ENCODE peak calls at places on chromosomes 1 and 21, in ten cellular contexts. One of them, this sample, is unnamed.

GRCh38 chr21:46126321-46127238 is 28.7 kb downstream of the COL6A2 start:
- DNase-seq in NCI-H187: no peak
- DNase-seq in stimulated activated CD8-positive, alpha-beta memory T cell treated with anti-CD3 and anti-CD28 coated beads, Interleukin-15, amount 100 ng/mL, for 1 hour: no peak
- DNase-seq in GM23248: no peak
- DNase-seq in LoVo: no peak
- DNase-seq in NCI-H524 treated with DMSO at 0.1 percent for 48 hours: no peak
- DNase-seq in caudate nucleus: no peak
- DNase-seq in NCI-H1092: no peak
- DNase-seq in NCI-H345: no peak
- DNase-seq in stimulated activated naive CD8-positive, alpha-beta T cell treated with anti-CD3 and anti-CD28 coated beads, Interleukin-15, amount 100 ng/mL, for 72 hours: no peak
- DNase-seq in this sample: no peak

GRCh38 chr1:53862507-53862906 is 24.4 kb upstream of the NDC1 start:
- DNase-seq in GM23248: no peak
- DNase-seq in NCI-H1092: no peak
- DNase-seq in NCI-H524 treated with DMSO at 0.1 percent for 48 hours: no peak
- DNase-seq in stimulated activated CD8-positive, alpha-beta memory T cell treated with anti-CD3 and anti-CD28 coated beads, Interleukin-15, amount 100 ng/mL, for 1 hour: no peak
- DNase-seq in NCI-H187: no peak
- DNase-seq in caudate nucleus: no peak
- DNase-seq in LoVo: no peak
- DNase-seq in NCI-H345: no peak
- DNase-seq in stimulated activated naive CD8-positive, alpha-beta T cell treated with anti-CD3 and anti-CD28 coated beads, Interleukin-15, amount 100 ng/mL, for 72 hours: no peak
- DNase-seq in this sample: no peak

GRCh38 chr1:151653397-151653796 is 41.5 kb downstream of the SNX27 start:
- DNase-seq in GM23248: peak
- DNase-seq in NCI-H345: no peak
- DNase-seq in NCI-H524 treated with DMSO at 0.1 percent for 48 hours: no peak
- DNase-seq in NCI-H187: no peak
- DNase-seq in stimulated activated CD8-positive, alpha-beta memory T cell treated with anti-CD3 and anti-CD28 coated beads, Interleukin-15, amount 100 ng/mL, for 1 hour: no peak
- DNase-seq in LoVo: no peak
- DNase-seq in stimulated activated naive CD8-positive, alpha-beta T cell treated with anti-CD3 and anti-CD28 coated beads, Interleukin-15, amount 100 ng/mL, for 72 hours: no peak
- DNase-seq in NCI-H1092: no peak
- DNase-seq in caudate nucleus: no peak
- DNase-seq in this sample: peak

GRCh38 chr21:39441502-39442475 is 3.8 kb downstream of the LCA5L start:
- DNase-seq in LoVo: peak
- DNase-seq in NCI-H187: no peak
- DNase-seq in NCI-H345: peak
- DNase-seq in stimulated activated CD8-positive, alpha-beta memory T cell treated with anti-CD3 and anti-CD28 coated beads, Interleukin-15, amount 100 ng/mL, for 1 hour: no peak
- DNase-seq in NCI-H1092: peak
- DNase-seq in caudate nucleus: no peak
- DNase-seq in NCI-H524 treated with DMSO at 0.1 percent for 48 hours: peak
- DNase-seq in stimulated activated naive CD8-positive, alpha-beta T cell treated with anti-CD3 and anti-CD28 coated beads, Interleukin-15, amount 100 ng/mL, for 72 hours: peak
- DNase-seq in GM23248: peak
- DNase-seq in this sample: no peak

GRCh38 chr1:55211456-55211855 is 3.7 kb downstream of the USP24 start:
- DNase-seq in stimulated activated naive CD8-positive, alpha-beta T cell treated with anti-CD3 and anti-CD28 coated beads, Interleukin-15, amount 100 ng/mL, for 72 hours: no peak
- DNase-seq in LoVo: no peak
- DNase-seq in caudate nucleus: no peak
- DNase-seq in stimulated activated CD8-positive, alpha-beta memory T cell treated with anti-CD3 and anti-CD28 coated beads, Interleukin-15, amount 100 ng/mL, for 1 hour: no peak
- DNase-seq in NCI-H345: no peak
- DNase-seq in NCI-H187: no peak
- DNase-seq in GM23248: no peak
- DNase-seq in NCI-H1092: no peak
- DNase-seq in NCI-H524 treated with DMSO at 0.1 percent for 48 hours: no peak
- DNase-seq in this sample: no peak

GRCh38 chr1:232784794-232785193 is 20.4 kb upstream of the MAP10 start:
- DNase-seq in NCI-H345: no peak
- DNase-seq in caudate nucleus: no peak
- DNase-seq in stimulated activated CD8-positive, alpha-beta memory T cell treated with anti-CD3 and anti-CD28 coated beads, Interleukin-15, amount 100 ng/mL, for 1 hour: no peak
- DNase-seq in NCI-H187: no peak
- DNase-seq in NCI-H1092: no peak
- DNase-seq in GM23248: no peak
- DNase-seq in NCI-H524 treated with DMSO at 0.1 percent for 48 hours: no peak
- DNase-seq in stimulated activated naive CD8-positive, alpha-beta T cell treated with anti-CD3 and anti-CD28 coated beads, Interleukin-15, amount 100 ng/mL, for 72 hours: no peak
- DNase-seq in LoVo: no peak
- DNase-seq in this sample: no peak

GRCh38 chr1:84719477-84720274 is 29.4 kb upstream of the SSX2IP start:
- DNase-seq in NCI-H187: no peak
- DNase-seq in stimulated activated naive CD8-positive, alpha-beta T cell treated with anti-CD3 and anti-CD28 coated beads, Interleukin-15, amount 100 ng/mL, for 72 hours: no peak
- DNase-seq in GM23248: peak
- DNase-seq in NCI-H524 treated with DMSO at 0.1 percent for 48 hours: no peak
- DNase-seq in caudate nucleus: no peak
- DNase-seq in NCI-H345: no peak
- DNase-seq in stimulated activated CD8-positive, alpha-beta memory T cell treated with anti-CD3 and anti-CD28 coated beads, Interleukin-15, amount 100 ng/mL, for 1 hour: no peak
- DNase-seq in NCI-H1092: no peak
- DNase-seq in LoVo: no peak
- DNase-seq in this sample: peak

GRCh38 chr1:9539829-9540550 is 725 bp downstream of the SLC25A33 start:
- DNase-seq in stimulated activated naive CD8-positive, alpha-beta T cell treated with anti-CD3 and anti-CD28 coated beads, Interleukin-15, amount 100 ng/mL, for 72 hours: peak
- DNase-seq in NCI-H524 treated with DMSO at 0.1 percent for 48 hours: no peak
- DNase-seq in NCI-H187: peak
- DNase-seq in stimulated activated CD8-positive, alpha-beta memory T cell treated with anti-CD3 and anti-CD28 coated beads, Interleukin-15, amount 100 ng/mL, for 1 hour: peak
- DNase-seq in LoVo: peak
- DNase-seq in NCI-H345: peak
- DNase-seq in caudate nucleus: no peak
- DNase-seq in GM23248: peak
- DNase-seq in NCI-H1092: peak
- DNase-seq in this sample: no peak

GRCh38 chr1:58727363-58727762 is 27.5 kb upstream of the MYSM1 start:
- DNase-seq in NCI-H524 treated with DMSO at 0.1 percent for 48 hours: peak
- DNase-seq in NCI-H187: no peak
- DNase-seq in stimulated activated CD8-positive, alpha-beta memory T cell treated with anti-CD3 and anti-CD28 coated beads, Interleukin-15, amount 100 ng/mL, for 1 hour: no peak
- DNase-seq in GM23248: peak
- DNase-seq in caudate nucleus: no peak
- DNase-seq in NCI-H345: no peak
- DNase-seq in stimulated activated naive CD8-positive, alpha-beta T cell treated with anti-CD3 and anti-CD28 coated beads, Interleukin-15, amount 100 ng/mL, for 72 hours: no peak
- DNase-seq in LoVo: peak
- DNase-seq in NCI-H1092: no peak
- DNase-seq in this sample: peak

GRCh38 chr1:10663668-10664035 is 132.8 kb downstream of the CASZ1 start:
- DNase-seq in NCI-H524 treated with DMSO at 0.1 percent for 48 hours: no peak
- DNase-seq in stimulated activated CD8-positive, alpha-beta memory T cell treated with anti-CD3 and anti-CD28 coated beads, Interleukin-15, amount 100 ng/mL, for 1 hour: no peak
- DNase-seq in NCI-H187: no peak
- DNase-seq in stimulated activated naive CD8-positive, alpha-beta T cell treated with anti-CD3 and anti-CD28 coated beads, Interleukin-15, amount 100 ng/mL, for 72 hours: no peak
- DNase-seq in NCI-H345: no peak
- DNase-seq in NCI-H1092: no peak
- DNase-seq in caudate nucleus: peak
- DNase-seq in GM23248: peak
- DNase-seq in LoVo: no peak
- DNase-seq in this sample: no peak

GRCh38 chr1:101291562-101292035 is 54.8 kb downstream of the S1PR1 start:
- DNase-seq in LoVo: peak
- DNase-seq in NCI-H187: no peak
- DNase-seq in GM23248: peak
- DNase-seq in stimulated activated naive CD8-positive, alpha-beta T cell treated with anti-CD3 and anti-CD28 coated beads, Interleukin-15, amount 100 ng/mL, for 72 hours: peak
- DNase-seq in NCI-H524 treated with DMSO at 0.1 percent for 48 hours: no peak
- DNase-seq in NCI-H345: no peak
- DNase-seq in stimulated activated CD8-positive, alpha-beta memory T cell treated with anti-CD3 and anti-CD28 coated beads, Interleukin-15, amount 100 ng/mL, for 1 hour: no peak
- DNase-seq in NCI-H1092: no peak
- DNase-seq in caudate nucleus: no peak
- DNase-seq in this sample: peak

GRCh38 chr1:45884700-45885099 is 81.3 kb downstream of the MAST2 start:
- DNase-seq in NCI-H1092: no peak
- DNase-seq in LoVo: peak
- DNase-seq in NCI-H345: no peak
- DNase-seq in GM23248: no peak
- DNase-seq in caudate nucleus: no peak
- DNase-seq in NCI-H187: no peak
- DNase-seq in stimulated activated CD8-positive, alpha-beta memory T cell treated with anti-CD3 and anti-CD28 coated beads, Interleukin-15, amount 100 ng/mL, for 1 hour: no peak
- DNase-seq in NCI-H524 treated with DMSO at 0.1 percent for 48 hours: no peak
- DNase-seq in stimulated activated naive CD8-positive, alpha-beta T cell treated with anti-CD3 and anti-CD28 coated beads, Interleukin-15, amount 100 ng/mL, for 72 hours: no peak
- DNase-seq in this sample: no peak

GRCh38 chr1:228697209-228698016 is 37.9 kb upstream of the RHOU start:
- DNase-seq in LoVo: no peak
- DNase-seq in stimulated activated CD8-positive, alpha-beta memory T cell treated with anti-CD3 and anti-CD28 coated beads, Interleukin-15, amount 100 ng/mL, for 1 hour: no peak
- DNase-seq in NCI-H1092: peak
- DNase-seq in caudate nucleus: peak
- DNase-seq in NCI-H187: peak
- DNase-seq in GM23248: peak
- DNase-seq in NCI-H345: peak
- DNase-seq in NCI-H524 treated with DMSO at 0.1 percent for 48 hours: no peak
- DNase-seq in stimulated activated naive CD8-positive, alpha-beta T cell treated with anti-CD3 and anti-CD28 coated beads, Interleukin-15, amount 100 ng/mL, for 72 hours: no peak
- DNase-seq in this sample: no peak

This sample was measured in BJ.